ENCODE peak calls at places on chromosomes 7 and 10, in four cellular contexts. One of them, this sample, is unnamed.

GRCh38 chr10:105837951-105838350 is 1196.9 kb downstream of the SORCS3 start:
- DNase-seq in AG09309: no peak
- DNase-seq in mammary epithelial cell: peak
- DNase-seq in Peyer's patch: no peak
- DNase-seq in this sample: peak

GRCh38 chr7:17326378-17326777 is 27.9 kb downstream of the AHR start:
- DNase-seq in AG09309: no peak
- DNase-seq in mammary epithelial cell: no peak
- DNase-seq in Peyer's patch: no peak
- DNase-seq in this sample: no peak

GRCh38 chr10:58868736-58869435 is 307.6 kb upstream of the PHYHIPL start:
- DNase-seq in AG09309: no peak
- DNase-seq in mammary epithelial cell: no peak
- DNase-seq in Peyer's patch: no peak
- DNase-seq in this sample: no peak

GRCh38 chr10:14953452-14954000 is 370 bp downstream of the DCLRE1C start:
- DNase-seq in AG09309: no peak
- DNase-seq in mammary epithelial cell: peak
- DNase-seq in Peyer's patch: no peak
- DNase-seq in this sample: peak

GRCh38 chr10:133281628-133282372 is 5.1 kb upstream of the ADAM8 start:
- DNase-seq in AG09309: no peak
- DNase-seq in mammary epithelial cell: no peak
- DNase-seq in Peyer's patch: no peak
- DNase-seq in this sample: no peak

GRCh38 chr10:6578221-6579192 is 1.6 kb downstream of the PRKCQ start:
- DNase-seq in AG09309: no peak
- DNase-seq in mammary epithelial cell: no peak
- DNase-seq in Peyer's patch: no peak
- DNase-seq in this sample: no peak

GRCh38 chr10:24854256-24854655 is 98.2 kb downstream of the PRTFDC1 start:
- DNase-seq in AG09309: no peak
- DNase-seq in mammary epithelial cell: no peak
- DNase-seq in Peyer's patch: no peak
- DNase-seq in this sample: no peak

GRCh38 chr10:57706576-57707299 is 561.0 kb downstream of the IPMK start:
- DNase-seq in AG09309: no peak
- DNase-seq in mammary epithelial cell: no peak
- DNase-seq in Peyer's patch: no peak
- DNase-seq in this sample: no peak

GRCh38 chr7:1539346-1540321 is 9.1 kb downstream of the MAFK start:
- DNase-seq in AG09309: no peak
- DNase-seq in mammary epithelial cell: no peak
- DNase-seq in Peyer's patch: no peak
- DNase-seq in this sample: no peak

GRCh38 chr7:3068568-3068967 is 24.9 kb upstream of the CARD11 start:
- DNase-seq in AG09309: no peak
- DNase-seq in mammary epithelial cell: no peak
- DNase-seq in Peyer's patch: no peak
- DNase-seq in this sample: peak

GRCh38 chr7:75688200-75689136 is 50.3 kb downstream of the HIP1 start:
- DNase-seq in AG09309: no peak
- DNase-seq in mammary epithelial cell: no peak
- DNase-seq in Peyer's patch: no peak
- DNase-seq in this sample: peak

GRCh38 chr7:129438839-129439640 is 4.8 kb downstream of the STRIP2 start:
- DNase-seq in AG09309: no peak
- DNase-seq in mammary epithelial cell: peak
- DNase-seq in Peyer's patch: no peak
- DNase-seq in this sample: no peak

GRCh38 chr7:92422926-92423325 is 24.4 kb upstream of the GATAD1 start:
- DNase-seq in AG09309: no peak
- DNase-seq in mammary epithelial cell: no peak
- DNase-seq in Peyer's patch: no peak
- DNase-seq in this sample: no peak

GRCh38 chr7:757741-758163 is 30.7 kb upstream of the PRKAR1B start:
- DNase-seq in AG09309: no peak
- DNase-seq in mammary epithelial cell: no peak
- DNase-seq in Peyer's patch: peak
- DNase-seq in this sample: no peak

GRCh38 chr7:40024841-40025240 is 74.8 kb downstream of the CDK13 start:
- DNase-seq in AG09309: no peak
- DNase-seq in mammary epithelial cell: peak
- DNase-seq in Peyer's patch: no peak
- DNase-seq in this sample: no peak

GRCh38 chr7:13181221-13181620 is 493.8 kb downstream of the ARL4A start:
- DNase-seq in AG09309: no peak
- DNase-seq in mammary epithelial cell: no peak
- DNase-seq in Peyer's patch: no peak
- DNase-seq in this sample: no peak

GRCh38 chr7:13179775-13180448 is 492.5 kb downstream of the ARL4A start:
- DNase-seq in AG09309: no peak
- DNase-seq in mammary epithelial cell: no peak
- DNase-seq in Peyer's patch: no peak
- DNase-seq in this sample: no peak

GRCh38 chr7:13179011-13179574 is 491.7 kb downstream of the ARL4A start:
- DNase-seq in AG09309: no peak
- DNase-seq in mammary epithelial cell: no peak
- DNase-seq in Peyer's patch: no peak
- DNase-seq in this sample: peak
- TF ChIP-seq CTCF in AG09309: no peak
- TF ChIP-seq CTCF in mammary epithelial cell: peak
- TF ChIP-seq CTCF in Peyer's patch: peak
- TF ChIP-seq CTCF in this sample: no peak

GRCh38 chr7:140738280-140738679 is 41.8 kb downstream of the NDUFB2 start:
- DNase-seq in AG09309: no peak
- DNase-seq in mammary epithelial cell: no peak
- DNase-seq in Peyer's patch: no peak
- DNase-seq in this sample: no peak

GRCh38 chr7:140734729-140735128 is 38.2 kb downstream of the NDUFB2 start:
- DNase-seq in AG09309: no peak
- DNase-seq in mammary epithelial cell: no peak
- DNase-seq in Peyer's patch: no peak
- DNase-seq in this sample: no peak

GRCh38 chr7:140732436-140732835 is 35.9 kb downstream of the NDUFB2 start:
- DNase-seq in AG09309: no peak
- DNase-seq in mammary epithelial cell: no peak
- DNase-seq in Peyer's patch: no peak
- DNase-seq in this sample: no peak

GRCh38 chr7:140734096-140734495 is 37.6 kb downstream of the NDUFB2 start:
- DNase-seq in AG09309: no peak
- DNase-seq in mammary epithelial cell: no peak
- DNase-seq in Peyer's patch: no peak
- DNase-seq in this sample: no peak
- TF ChIP-seq CTCF in AG09309: no peak
- TF ChIP-seq CTCF in mammary epithelial cell: no peak
- TF ChIP-seq CTCF in Peyer's patch: no peak
- TF ChIP-seq CTCF in this sample: no peak

GRCh38 chr10:4546500-4546899 is 279.5 kb upstream of the AKR1E2 start:
- DNase-seq in AG09309: peak
- DNase-seq in mammary epithelial cell: peak
- DNase-seq in Peyer's patch: no peak
- DNase-seq in this sample: no peak
- TF ChIP-seq CTCF in AG09309: no peak
- TF ChIP-seq CTCF in mammary epithelial cell: no peak
- TF ChIP-seq CTCF in Peyer's patch: no peak
- TF ChIP-seq CTCF in this sample: no peak

GRCh38 chr10:44851881-44852280 is 59.3 kb upstream of the TMEM72 start:
- DNase-seq in AG09309: no peak
- DNase-seq in mammary epithelial cell: no peak
- DNase-seq in Peyer's patch: no peak
- DNase-seq in this sample: no peak

GRCh38 chr10:44853796-44854195 is 57.3 kb upstream of the TMEM72 start:
- DNase-seq in AG09309: no peak
- DNase-seq in mammary epithelial cell: no peak
- DNase-seq in Peyer's patch: no peak
- DNase-seq in this sample: no peak

GRCh38 chr10:44851413-44851812 is 59.7 kb upstream of the TMEM72 start:
- DNase-seq in AG09309: no peak
- DNase-seq in mammary epithelial cell: no peak
- DNase-seq in Peyer's patch: no peak
- DNase-seq in this sample: no peak

GRCh38 chr10:44854693-44855350 is 56.3 kb upstream of the TMEM72 start:
- DNase-seq in AG09309: no peak
- DNase-seq in mammary epithelial cell: no peak
- DNase-seq in Peyer's patch: no peak
- DNase-seq in this sample: no peak

DNA sequence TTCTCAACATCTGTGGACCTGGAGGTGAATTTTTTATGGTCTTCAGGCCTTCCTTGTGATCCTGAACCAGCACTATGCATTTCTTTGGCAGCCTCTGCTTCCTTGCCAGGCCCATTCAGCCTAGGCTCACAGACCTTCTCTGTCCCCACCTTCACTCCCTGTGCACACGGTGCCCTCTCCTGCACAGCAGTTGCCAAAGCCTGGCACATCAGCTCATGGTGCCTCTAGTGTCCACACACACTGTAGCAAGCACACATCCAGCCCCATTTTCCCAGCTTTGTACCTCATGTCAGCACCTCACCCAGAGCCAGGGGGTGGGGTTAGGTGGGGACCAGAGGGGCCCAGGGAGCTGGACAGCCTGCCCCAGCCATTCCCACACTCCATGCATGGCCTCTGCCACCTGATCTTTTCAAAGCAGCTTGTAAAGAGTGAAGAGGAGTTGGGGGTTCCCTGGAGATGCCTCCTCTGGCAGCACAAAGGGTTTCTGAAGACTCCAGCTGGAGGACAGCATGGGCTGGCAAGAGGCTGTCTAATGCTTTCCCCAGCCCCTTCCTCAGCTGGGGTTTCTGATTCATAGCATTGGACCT is 57.9 kb upstream of the TMEM72 start:
- DNase-seq in AG09309: peak
- DNase-seq in mammary epithelial cell: no peak
- DNase-seq in Peyer's patch: no peak
- DNase-seq in this sample: no peak
- TF ChIP-seq CTCF in AG09309: peak
- TF ChIP-seq CTCF in mammary epithelial cell: peak
- TF ChIP-seq CTCF in Peyer's patch: no peak
- TF ChIP-seq CTCF in this sample: peak

GRCh38 chr10:93755443-93756127 is 2.2 kb upstream of the LGI1 start:
- DNase-seq in AG09309: no peak
- DNase-seq in mammary epithelial cell: no peak
- DNase-seq in Peyer's patch: no peak
- DNase-seq in this sample: no peak

GRCh38 chr10:93756128-93756517 is 1.6 kb upstream of the LGI1 start:
- DNase-seq in AG09309: no peak
- DNase-seq in mammary epithelial cell: no peak
- DNase-seq in Peyer's patch: no peak
- DNase-seq in this sample: no peak

GRCh38 chr10:93757766-93758509 is at the start of gene LGI1:
- DNase-seq in AG09309: no peak
- DNase-seq in mammary epithelial cell: no peak
- DNase-seq in Peyer's patch: no peak
- DNase-seq in this sample: no peak

GRCh38 chr10:93758510-93758885 is 762 bp downstream of the LGI1 start:
- DNase-seq in AG09309: no peak
- DNase-seq in mammary epithelial cell: no peak
- DNase-seq in Peyer's patch: no peak
- DNase-seq in this sample: no peak

DNA sequence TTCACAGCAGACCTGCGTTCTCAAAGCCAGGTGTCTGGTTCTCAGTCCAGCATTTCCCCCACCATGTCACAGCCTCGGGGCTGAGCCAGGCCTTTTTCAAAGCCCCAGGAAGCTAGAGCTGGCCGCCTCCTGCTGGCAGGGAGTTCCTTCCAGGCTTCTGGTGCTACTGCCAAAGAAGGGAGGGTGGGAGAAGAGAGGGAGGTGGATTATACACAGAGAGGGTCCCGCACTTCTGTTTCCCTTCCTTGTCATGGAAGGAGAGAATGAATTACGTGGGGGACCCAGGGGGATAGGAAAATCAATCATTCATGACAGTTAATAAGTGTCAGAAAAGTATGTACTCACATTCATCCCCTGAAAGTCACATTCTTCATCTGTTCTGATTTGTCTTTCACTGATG is 600 bp upstream of the LGI1 start:
- DNase-seq in AG09309: no peak
- DNase-seq in mammary epithelial cell: no peak
- DNase-seq in Peyer's patch: no peak
- DNase-seq in this sample: no peak
- TF ChIP-seq CTCF in AG09309: no peak
- TF ChIP-seq CTCF in mammary epithelial cell: no peak
- TF ChIP-seq CTCF in Peyer's patch: no peak
- TF ChIP-seq CTCF in this sample: no peak

GRCh38 chr7:43590862-43591550 is 8.1 kb downstream of the STK17A start:
- DNase-seq in AG09309: no peak
- DNase-seq in mammary epithelial cell: no peak
- DNase-seq in Peyer's patch: no peak
- DNase-seq in this sample: peak

GRCh38 chr7:43588477-43589132 is 5.7 kb downstream of the STK17A start:
- DNase-seq in AG09309: no peak
- DNase-seq in mammary epithelial cell: no peak
- DNase-seq in Peyer's patch: no peak
- DNase-seq in this sample: no peak

GRCh38 chr7:43589133-43589478 is 6.2 kb downstream of the STK17A start:
- DNase-seq in AG09309: no peak
- DNase-seq in mammary epithelial cell: no peak
- DNase-seq in Peyer's patch: no peak
- DNase-seq in this sample: no peak

GRCh38 chr7:43591551-43592180 is 8.8 kb downstream of the STK17A start:
- DNase-seq in AG09309: no peak
- DNase-seq in mammary epithelial cell: peak
- DNase-seq in Peyer's patch: no peak
- DNase-seq in this sample: peak

GRCh38 chr7:43589728-43590127 is 6.8 kb downstream of the STK17A start:
- DNase-seq in AG09309: no peak
- DNase-seq in mammary epithelial cell: no peak
- DNase-seq in Peyer's patch: no peak
- DNase-seq in this sample: no peak
- TF ChIP-seq CTCF in AG09309: no peak
- TF ChIP-seq CTCF in mammary epithelial cell: no peak
- TF ChIP-seq CTCF in Peyer's patch: no peak
- TF ChIP-seq CTCF in this sample: no peak

DNA sequence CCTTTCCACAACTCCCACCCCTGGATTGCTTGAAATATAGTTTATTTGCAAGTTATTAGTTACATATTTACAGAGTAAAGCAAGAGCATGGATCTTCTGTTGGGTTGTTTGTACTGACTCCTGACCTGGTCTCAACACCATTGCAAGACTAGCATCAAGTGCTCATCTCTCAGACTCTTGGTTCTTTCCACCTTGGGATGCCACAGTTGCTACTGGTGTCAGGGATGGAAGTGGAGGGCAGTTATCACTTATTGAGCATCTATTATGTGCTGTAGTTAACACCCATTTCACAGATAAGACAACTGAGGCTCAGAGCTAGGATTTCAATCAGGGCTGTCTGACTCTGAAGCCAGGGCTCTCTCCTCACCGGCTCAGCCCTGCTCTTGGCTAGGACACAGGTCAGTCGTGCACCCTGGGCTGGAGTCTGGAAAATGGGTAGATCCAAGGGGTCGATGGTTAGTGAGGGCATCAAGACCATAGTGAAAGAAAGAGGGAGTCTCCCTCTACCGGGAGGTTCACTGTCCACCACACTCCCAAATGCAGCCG is 614 bp upstream of the ADAMTS14 start:
- DNase-seq in AG09309: no peak
- DNase-seq in mammary epithelial cell: no peak
- DNase-seq in Peyer's patch: no peak
- DNase-seq in this sample: no peak
- TF ChIP-seq CTCF in AG09309: peak
- TF ChIP-seq CTCF in mammary epithelial cell: no peak
- TF ChIP-seq CTCF in Peyer's patch: no peak
- TF ChIP-seq CTCF in this sample: no peak